ENCODE peak calls at places on chromosomes 3 and 15, in ten cellular contexts. W is GDM1; L is HuH-7.5; F is cardiac septum; S is fibroblast of mammary gland; C is D341Med; T is amniotic stem cell; U is tibial artery; E is activated effector memory CD4-positive, alpha-beta T cell treated with Interleukin-2 at 50 U/mL for 16 hours; Z is GM23338. N is an unnamed sample.
A peak's percentile ranks its signal among the peaks of the same experiment; 100 is the strongest.

GRCh38 chr3:110697961-110698360 is 373.7 kb upstream of the NECTIN3 start:
- DNase-seq in W (no peak), L (no peak), F (no peak), S (peak; percentile 62), C (no peak), T (no peak), U (no peak), E (no peak), Z (peak; percentile 14), N (no peak)

GRCh38 chr3:39376929-39377634 is 6.1 kb upstream of the SLC25A38 start:
- DNase-seq in W (no peak), L (no peak), F (no peak), S (no peak), C (no peak), T (no peak), U (no peak), E (no peak), Z (peak; percentile 39), N (no peak)

GRCh38 chr3:186002884-186003472 is 65.2 kb upstream of the TRA2B start:
- DNase-seq in W (peak; percentile 19), L (no peak), F (no peak), S (peak; percentile 60), C (no peak), T (no peak), U (no peak), E (no peak), Z (peak; percentile 67), N (no peak)

GRCh38 chr15:62782896-62783295 is 259.7 kb upstream of the TPM1 start:
- DNase-seq in W (no peak), L (no peak), F (no peak), S (peak; percentile 28), C (no peak), T (no peak), U (no peak), E (no peak), Z (no peak), N (no peak)

GRCh38 chr15:59329570-59330350 is 42.9 kb downstream of the MYO1E start:
- DNase-seq in W (no peak), L (no peak), F (no peak), S (peak; percentile 87), C (no peak), T (no peak), U (peak; percentile 29), E (no peak), Z (no peak), N (no peak)

GRCh38 chr3:56342475-56342874 is 125.8 kb downstream of the ERC2 start:
- DNase-seq in W (no peak), L (no peak), F (no peak), S (no peak), C (no peak), T (no peak), U (no peak), E (no peak), Z (no peak), N (no peak)

GRCh38 chr3:31929826-31930502 is 51.1 kb downstream of the OSBPL10 start:
- DNase-seq in W (no peak), L (no peak), F (no peak), S (no peak), C (no peak), T (no peak), U (no peak), E (no peak), Z (no peak), N (no peak)

GRCh38 chr3:46498916-46499519 is 1.2 kb downstream of the RTP3 start:
- DNase-seq in W (no peak), L (no peak), F (no peak), S (no peak), C (no peak), T (no peak), U (no peak), E (no peak), Z (no peak), N (no peak)

GRCh38 chr3:152833089-152833488 is 1.8 kb upstream of the P2RY1 start:
- DNase-seq in W (no peak), L (no peak), F (no peak), S (no peak), C (no peak), T (no peak), U (no peak), E (no peak), Z (no peak), N (no peak)

GRCh38 chr3:24359102-24359501 is 135.5 kb downstream of the THRB start:
- DNase-seq in W (no peak), L (no peak), F (no peak), S (no peak), C (no peak), T (no peak), U (no peak), E (no peak), Z (no peak), N (no peak)

GRCh38 chr3:174951023-174951422 is 91.9 kb downstream of the NAALADL2 start:
- DNase-seq in W (no peak), L (no peak), F (no peak), S (peak; percentile 76), C (no peak), T (peak; percentile 68), U (no peak), E (no peak), Z (no peak), N (no peak)

GRCh38 chr15:63461230-63461629 is 43.2 kb upstream of the USP3 start:
- DNase-seq in W (no peak), L (no peak), F (no peak), S (no peak), C (no peak), T (no peak), U (no peak), E (no peak), Z (peak; percentile 80), N (no peak)

GRCh38 chr3:487580-487979 is 291.0 kb downstream of the CHL1 start:
- DNase-seq in W (no peak), L (no peak), F (no peak), S (peak; percentile 24), C (no peak), T (no peak), U (no peak), E (no peak), Z (no peak), N (no peak)

GRCh38 chr3:186048119-186048518 is 60.8 kb downstream of the ETV5 start:
- DNase-seq in W (no peak), L (no peak), F (no peak), S (no peak), C (no peak), T (no peak), U (no peak), E (no peak), Z (no peak), N (no peak)

GRCh38 chr15:22973286-22973685 is 6.9 kb downstream of the CYFIP1 start:
- DNase-seq in W (peak; percentile 17), L (peak; percentile 36), F (peak; percentile 41), S (no peak), C (no peak), T (no peak), U (no peak), E (no peak), Z (no peak), N (peak; percentile 12)

N was measured in NCI-H146.